ENCODE peak calls at places on chromosomes 3 and 15, in nine cellular contexts. I is HCT116, Z is tibial nerve, R is esophagus squamous epithelium, H is gastrocnemius medialis, Q is lower leg skin, E is Peyer's patch, G is thyroid gland, U is spleen. K is an unnamed sample.

GRCh38 chr15:51973220-51973619 is 1.6 kb upstream of the LEO1 start:
- DNase-seq in I (no peak), Q (no peak), G (no peak), Z (no peak), U (no peak), E (no peak), R (no peak), H (no peak), K (no peak)

GRCh38 chr3:44893097-44893496 is 18.7 kb downstream of the TGM4 start:
- DNase-seq in Q (no peak), U (no peak), Z (no peak), I (no peak), G (no peak), R (no peak), E (no peak), H (no peak), K (no peak)

GRCh38 chr15:68449389-68449788 is 17.4 kb upstream of the ITGA11 start:
- DNase-seq in G (no peak), E (no peak), U (no peak), R (no peak), I (no peak), Z (no peak), H (no peak), Q (peak), K (no peak)

GRCh38 chr3:157089455-157090221 is 70.3 kb downstream of the CCNL1 start:
- DNase-seq in Z (no peak), G (peak), H (no peak), I (no peak), U (no peak), Q (peak), R (no peak), E (peak), K (no peak)

GRCh38 chr3:108538083-108538482 is 27.7 kb upstream of the MYH15 start:
- DNase-seq in R (no peak), Z (no peak), I (no peak), U (no peak), H (no peak), E (no peak), Q (no peak), G (no peak), K (no peak)

GRCh38 chr3:107680698-107681097 is 157.9 kb downstream of the BBX start:
- DNase-seq in H (no peak), U (no peak), I (no peak), R (no peak), Q (no peak), E (no peak), G (no peak), Z (no peak), K (no peak)

GRCh38 chr3:195001961-195002861 is 268.7 kb downstream of the XXYLT1 start:
- DNase-seq in H (no peak), G (peak), E (peak), Z (no peak), I (peak), Q (no peak), U (peak), R (no peak), K (peak)

GRCh38 chr3:74410276-74410941 is 204.1 kb downstream of the CNTN3 start:
- DNase-seq in I (no peak), H (no peak), R (no peak), G (no peak), E (no peak), U (no peak), Q (no peak), Z (no peak), K (no peak)

GRCh38 chr3:152853196-152853595 is 18.3 kb downstream of the P2RY1 start:
- DNase-seq in I (no peak), R (no peak), G (no peak), Z (no peak), Q (no peak), H (no peak), E (no peak), U (no peak), K (no peak)

GRCh38 chr3:114687157-114687556 is 393.3 kb downstream of the TIGIT start:
- DNase-seq in E (no peak), U (no peak), G (no peak), R (no peak), Q (no peak), Z (no peak), H (no peak), I (no peak), K (no peak)
- H3K4me3 ChIP-seq in E (no peak), U (no peak), G (no peak), R (no peak), Q (no peak), Z (no peak), H (peak), I (no peak), K (no peak)

GRCh38 chr15:89654847-89655805 is at the start of gene KIF7:
- DNase-seq in E (no peak), G (peak), I (no peak), Z (no peak), Q (no peak), R (no peak), H (no peak), U (no peak), K (no peak)
- TF ChIP-seq POLR2A in E (no peak), G (no peak), I (no peak), Z (no peak), Q (no peak), R (no peak), H (no peak), U (no peak), K (no peak)

GRCh38 chr3:171977426-171977825 is 62.0 kb upstream of the FNDC3B start:
- DNase-seq in E (no peak), R (no peak), H (no peak), Z (no peak), I (no peak), G (no peak), Q (no peak), U (no peak), K (peak)

GRCh38 chr3:171978390-171978789 is 61.0 kb upstream of the FNDC3B start:
- DNase-seq in R (no peak), G (no peak), E (no peak), Z (no peak), H (no peak), Q (no peak), I (no peak), U (no peak), K (no peak)

GRCh38 chr3:171980578-171981270 is 58.7 kb upstream of the FNDC3B start:
- DNase-seq in G (no peak), Q (no peak), I (no peak), E (no peak), U (no peak), Z (no peak), H (no peak), R (no peak), K (peak)

GRCh38 chr3:171977860-171978259 is 61.5 kb upstream of the FNDC3B start:
- DNase-seq in E (no peak), Q (no peak), U (no peak), Z (no peak), G (no peak), R (no peak), I (no peak), H (no peak), K (peak)

DNA sequence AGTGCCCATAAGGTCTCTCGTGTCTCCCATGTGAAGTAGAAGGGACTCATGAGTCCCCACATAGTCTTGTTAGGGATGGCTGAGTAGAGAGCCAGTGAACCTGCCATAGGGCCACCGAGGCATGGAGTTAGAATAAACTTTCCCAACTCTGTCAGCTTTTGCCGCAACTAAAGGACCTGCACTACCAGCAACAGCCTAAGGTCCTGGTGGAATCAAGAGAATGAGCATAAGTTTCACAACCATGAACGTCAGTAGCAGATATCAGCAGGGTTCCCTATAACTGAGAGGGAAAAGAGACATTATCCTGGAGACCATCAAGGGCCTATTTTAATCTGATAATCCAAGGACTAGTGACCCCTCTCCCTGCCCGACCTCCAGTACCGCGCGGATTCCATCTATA is 60.3 kb upstream of the FNDC3B start:
- DNase-seq in H (no peak), U (no peak), I (no peak), R (no peak), Q (no peak), G (no peak), Z (no peak), E (no peak), K (peak)
- H3K4me3 ChIP-seq in H (no peak), U (no peak), I (no peak), R (no peak), Q (no peak), G (no peak), Z (no peak), E (no peak), K (no peak)

DNA sequence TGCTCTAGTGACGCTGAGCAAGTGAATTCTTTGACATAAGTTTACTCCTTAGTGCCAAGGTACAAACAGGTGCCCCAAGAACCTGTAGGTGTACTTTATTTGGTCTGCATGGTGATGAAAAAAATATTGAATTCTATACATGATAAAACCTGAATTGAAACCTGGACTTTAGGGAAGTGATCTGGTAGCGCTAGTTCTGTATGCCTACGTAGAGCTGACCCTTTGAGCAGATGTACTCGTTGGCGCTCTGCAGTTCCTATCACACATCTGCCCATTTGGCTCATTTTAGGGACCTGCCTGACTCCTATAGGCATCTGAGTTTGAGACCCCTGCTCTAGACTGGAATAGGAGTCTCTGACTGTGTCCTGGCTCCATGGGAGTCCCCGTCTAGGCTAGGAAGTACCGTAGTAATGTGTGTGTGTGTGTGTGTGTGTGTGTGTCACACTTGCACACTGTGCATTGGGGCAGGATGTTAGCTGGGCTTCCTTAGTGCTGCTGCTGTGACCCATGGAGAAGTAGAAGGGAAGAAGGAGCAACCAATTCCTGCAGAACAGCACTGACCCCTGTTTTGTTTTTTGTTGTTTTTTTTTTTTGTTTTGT is 21.2 kb downstream of the STARD5 start:
- DNase-seq in I (no peak), H (no peak), R (no peak), U (no peak), E (peak), Z (no peak), G (no peak), Q (no peak), K (no peak)
- TF ChIP-seq POLR2A in I (no peak), H (no peak), R (no peak), U (no peak), E (no peak), Z (no peak), G (no peak), Q (no peak), K (no peak)

DNA sequence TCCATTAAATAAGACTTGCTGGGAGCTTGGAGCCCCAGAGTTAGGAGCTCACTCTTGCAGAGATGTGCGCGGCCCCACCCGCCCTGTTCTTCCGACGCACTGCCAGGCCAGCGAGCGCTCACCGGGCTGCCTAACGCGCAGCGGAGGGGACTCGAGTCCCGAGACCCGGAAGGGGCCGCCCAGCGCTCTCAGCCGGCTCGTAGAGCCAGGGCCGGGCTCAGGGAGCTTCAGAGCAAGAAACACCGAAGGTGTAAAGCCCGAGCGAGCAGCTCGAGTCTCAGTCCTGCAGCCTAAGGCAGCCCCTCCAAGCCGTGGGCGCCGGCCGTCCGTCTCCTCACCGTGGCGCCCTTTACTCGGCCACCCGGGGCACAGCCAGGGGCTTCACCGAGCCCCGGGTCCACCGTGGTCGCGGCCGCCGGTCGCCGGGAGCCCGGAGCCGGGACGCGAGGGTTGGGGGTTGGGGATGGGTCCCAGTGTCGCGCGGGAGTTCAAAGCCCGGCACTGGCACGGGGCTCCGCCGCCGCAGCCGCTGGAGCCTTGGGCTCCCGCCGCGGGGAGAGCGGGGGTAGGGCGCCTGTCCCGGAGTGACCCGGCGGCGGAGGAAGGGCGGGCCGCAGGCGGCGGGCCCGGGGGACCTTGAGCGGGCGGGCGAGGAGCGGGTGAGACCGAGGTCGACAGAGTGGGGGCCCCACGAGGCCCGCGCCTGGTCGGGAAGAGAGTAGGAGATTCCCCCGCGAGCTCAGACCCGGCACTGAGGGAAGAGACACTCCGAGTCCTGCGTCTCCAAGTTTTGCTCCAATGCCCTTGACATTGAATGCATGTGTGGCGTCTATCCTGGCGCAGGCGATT is 26.9 kb upstream of the THRB start:
- DNase-seq in I (no peak), Z (peak), G (peak), H (no peak), R (no peak), E (peak), U (peak), Q (peak), K (no peak)
- H3K4me3 ChIP-seq in I (peak), Z (peak), G (peak), H (peak), R (peak), E (peak), U (peak), Q (peak), K (no peak)

DNA sequence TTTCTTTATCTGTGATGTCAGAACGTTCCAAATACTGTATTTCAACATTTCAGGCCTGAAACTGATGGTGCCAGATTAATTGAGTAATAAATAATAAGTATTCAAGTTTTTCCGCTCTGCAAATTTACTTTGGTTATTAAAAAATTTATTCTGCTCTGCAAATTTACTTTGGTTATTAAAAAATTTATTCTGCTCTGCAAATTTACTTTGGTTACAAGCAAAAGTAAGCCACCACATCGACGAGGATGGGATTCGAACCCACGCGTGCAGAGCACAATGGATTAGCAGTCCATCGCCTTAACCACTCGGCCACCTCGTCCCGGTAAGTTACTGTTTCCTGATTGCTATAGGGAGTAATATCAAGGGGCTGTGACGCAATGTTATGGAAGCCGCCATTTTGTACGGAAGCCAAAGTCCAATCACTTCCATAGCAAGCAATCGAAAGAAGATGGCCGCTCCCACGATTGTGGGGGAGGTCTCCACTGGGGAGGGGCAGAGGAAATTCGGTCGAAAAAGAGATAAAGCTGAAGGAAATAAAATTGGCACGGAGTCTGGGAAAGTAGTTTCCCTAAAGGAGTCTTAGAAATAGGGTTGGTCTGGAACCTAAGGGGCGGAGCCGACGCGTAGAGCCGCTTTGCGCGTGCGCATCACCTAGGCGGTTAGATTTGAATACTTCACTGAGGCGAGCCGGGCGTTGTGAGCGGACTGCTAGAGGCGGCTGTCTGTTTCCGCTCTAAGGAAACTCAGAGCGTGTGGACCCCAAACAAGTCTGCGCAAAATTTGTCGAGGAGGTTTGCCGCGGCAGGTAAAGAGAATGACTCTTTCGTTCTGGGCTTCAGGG is at the start of gene KNL1:
- DNase-seq in E (peak), G (peak), R (peak), I (peak), H (peak), Q (peak), Z (peak), U (peak), K (peak)
- TF ChIP-seq POLR2A in E (peak), G (no peak), R (no peak), I (peak), H (no peak), Q (no peak), Z (no peak), U (no peak), K (peak)

DNA sequence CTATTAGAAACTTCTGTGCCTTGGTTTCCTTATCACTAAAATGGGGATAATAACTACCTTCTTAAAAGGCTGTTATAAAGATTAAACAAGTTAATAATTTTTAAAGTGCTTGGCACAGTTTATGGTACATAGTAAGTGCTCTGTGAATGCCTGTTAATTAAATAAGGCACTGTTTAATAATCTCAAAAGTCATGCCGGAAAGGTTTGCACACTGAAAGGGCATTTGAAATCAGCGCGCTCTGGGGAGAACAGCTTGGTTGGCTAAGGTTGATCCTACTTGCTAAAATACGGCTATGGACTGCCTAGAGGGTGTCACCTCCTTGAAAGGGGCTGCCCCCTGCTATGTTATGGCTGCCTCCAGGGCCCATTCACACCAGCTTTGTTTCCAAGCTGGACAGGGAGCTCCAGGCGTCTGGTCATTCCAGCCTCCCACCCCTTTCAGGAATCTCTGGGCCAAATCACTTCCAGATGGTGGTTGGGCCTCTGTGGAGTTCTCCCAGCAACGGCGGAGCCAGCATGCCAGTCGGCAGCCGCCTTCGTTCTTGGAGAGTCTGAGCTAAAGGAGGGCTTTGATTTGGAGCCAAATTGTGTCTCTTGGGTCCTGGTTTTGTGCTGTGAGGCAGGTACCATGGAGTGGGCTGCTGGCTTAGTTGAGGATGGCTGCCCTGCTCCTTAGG is 5.9 kb downstream of the FLNB start:
- DNase-seq in Q (no peak), E (no peak), H (no peak), R (no peak), U (no peak), Z (peak), G (peak), I (no peak), K (no peak)
- H3K4me3 ChIP-seq in Q (no peak), E (no peak), H (no peak), R (no peak), U (no peak), Z (no peak), G (no peak), I (no peak), K (no peak)

DNA sequence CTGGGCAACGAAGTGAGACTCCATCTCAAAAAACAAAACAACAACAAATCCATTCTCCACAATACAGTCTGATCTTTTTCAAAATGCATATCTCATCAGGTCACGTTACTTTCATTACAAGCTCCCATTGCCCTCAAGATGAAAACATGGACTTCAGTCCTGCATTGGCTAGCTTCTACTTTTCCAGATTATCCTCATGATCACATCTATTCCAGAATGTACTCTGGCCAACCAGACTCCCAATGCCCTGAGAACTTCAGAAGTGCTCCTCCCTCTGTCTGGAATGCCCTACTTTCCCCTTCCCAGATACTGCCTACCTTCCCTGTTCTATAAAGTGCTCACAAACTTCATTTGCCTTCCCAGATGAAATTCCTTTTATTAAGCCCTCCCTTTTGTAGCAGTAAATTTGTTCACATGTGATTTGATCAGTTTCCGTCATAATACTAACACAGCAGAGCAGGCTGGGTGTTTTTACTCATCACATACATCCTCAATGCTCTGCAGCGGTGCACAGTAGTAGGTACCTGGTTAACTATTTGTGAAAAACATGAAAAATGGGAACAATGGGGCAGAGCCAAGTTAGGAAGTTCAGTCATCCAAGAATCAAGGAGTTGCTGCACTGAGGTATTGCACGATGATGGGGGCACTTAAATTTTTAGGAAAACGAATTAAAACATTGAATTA is 5.3 kb downstream of the RPL22L1 start:
- DNase-seq in E (no peak), Z (no peak), G (no peak), Q (no peak), U (no peak), H (no peak), R (no peak), I (no peak), K (peak)
- TF ChIP-seq POLR2A in E (no peak), Z (no peak), G (no peak), Q (no peak), U (no peak), H (no peak), R (no peak), I (no peak), K (no peak)

K was measured in NB4.